ENCODE peak calls at places on chromosomes 5 and 9, in four cellular contexts. One of them, this sample, is unnamed. For H3K79me1, the result is how much of the 10 kb centered on the place peaks cover.

GRCh38 chr5:140631831-140632365 is 1.1 kb downstream of the CD14 start:
- DNase-seq in neuronal stem cell: no peak
- DNase-seq in H1: no peak
- DNase-seq in IMR-90: no peak
- DNase-seq in this sample: no peak

GRCh38 chr9:114405294-114406034 is 17.7 kb upstream of the AKNA start:
- DNase-seq in neuronal stem cell: peak
- DNase-seq in H1: peak
- DNase-seq in IMR-90: peak
- DNase-seq in this sample: peak

GRCh38 chr5:180825768-180826525 is 23.3 kb upstream of the MGAT1 start:
- DNase-seq in neuronal stem cell: no peak
- DNase-seq in H1: no peak
- DNase-seq in IMR-90: peak
- DNase-seq in this sample: peak

GRCh38 chr9:76114144-76114543 is 223.7 kb downstream of the PCSK5 start:
- DNase-seq in neuronal stem cell: no peak
- DNase-seq in H1: no peak
- DNase-seq in IMR-90: peak
- DNase-seq in this sample: no peak

GRCh38 chr5:87246046-87246445 is 21.6 kb upstream of the RASA1 start:
- DNase-seq in neuronal stem cell: no peak
- DNase-seq in H1: no peak
- DNase-seq in IMR-90: peak
- DNase-seq in this sample: no peak

GRCh38 chr9:26882154-26882553 is 10.4 kb downstream of the CAAP1 start:
- DNase-seq in neuronal stem cell: no peak
- DNase-seq in H1: no peak
- DNase-seq in IMR-90: no peak
- DNase-seq in this sample: no peak

GRCh38 chr5:130773813-130774212 is 391.2 kb downstream of the HINT1 start:
- DNase-seq in neuronal stem cell: no peak
- DNase-seq in H1: no peak
- DNase-seq in IMR-90: no peak
- DNase-seq in this sample: no peak

GRCh38 chr9:137294684-137295312 is 7.3 kb downstream of the NRARP start:
- DNase-seq in neuronal stem cell: no peak
- DNase-seq in H1: no peak
- DNase-seq in IMR-90: peak
- DNase-seq in this sample: peak

GRCh38 chr5:176628406-176629228 is 1.7 kb downstream of the SNCB start:
- DNase-seq in neuronal stem cell: no peak
- DNase-seq in H1: no peak
- DNase-seq in IMR-90: no peak
- DNase-seq in this sample: no peak

GRCh38 chr5:12910611-12911010 is 1006.4 kb upstream of the CTNND2 start:
- DNase-seq in neuronal stem cell: no peak
- DNase-seq in H1: no peak
- DNase-seq in IMR-90: no peak
- DNase-seq in this sample: peak

GRCh38 chr9:130118841-130119520 is 53.2 kb upstream of the NCS1 start:
- DNase-seq in neuronal stem cell: no peak
- DNase-seq in H1: no peak
- DNase-seq in IMR-90: peak
- DNase-seq in this sample: peak

GRCh38 chr5:96330532-96331140 is 102.4 kb downstream of the PCSK1 start:
- DNase-seq in neuronal stem cell: no peak
- DNase-seq in H1: no peak
- DNase-seq in IMR-90: no peak
- DNase-seq in this sample: no peak

GRCh38 chr9:122331523-122331927 is 39.3 kb upstream of the PTGS1 start:
- DNase-seq in neuronal stem cell: no peak
- DNase-seq in H1: no peak
- DNase-seq in IMR-90: no peak
- DNase-seq in this sample: no peak

GRCh38 chr9:109923826-109924225 is 143.8 kb downstream of the PALM2AKAP2 start:
- DNase-seq in neuronal stem cell: no peak
- DNase-seq in H1: no peak
- DNase-seq in IMR-90: no peak
- DNase-seq in this sample: no peak

GRCh38 chr5:77637170-77638074 is 1.1 kb downstream of the OTP start:
- DNase-seq in neuronal stem cell: no peak
- DNase-seq in H1: peak
- DNase-seq in IMR-90: no peak
- DNase-seq in this sample: no peak

GRCh38 chr5:10376530-10376929 is 23.0 kb downstream of the MARCHF6 start:
- DNase-seq in neuronal stem cell: no peak
- DNase-seq in H1: no peak
- DNase-seq in IMR-90: no peak
- DNase-seq in this sample: no peak
- H3K27ac ChIP-seq in neuronal stem cell: no peak
- H3K27ac ChIP-seq in H1: no peak
- H3K27ac ChIP-seq in IMR-90: no peak
- H3K27ac ChIP-seq in this sample: no peak

GRCh38 chr9:133370680-133371079 is 5.2 kb downstream of the SURF4 start:
- DNase-seq in neuronal stem cell: no peak
- DNase-seq in H1: no peak
- DNase-seq in IMR-90: no peak
- DNase-seq in this sample: no peak

GRCh38 chr9:133369923-133370322 is 5.9 kb downstream of the SURF4 start:
- DNase-seq in neuronal stem cell: no peak
- DNase-seq in H1: no peak
- DNase-seq in IMR-90: no peak
- DNase-seq in this sample: no peak

GRCh38 chr9:133371261-133371711 is 4.6 kb downstream of the SURF4 start:
- DNase-seq in neuronal stem cell: no peak
- DNase-seq in H1: no peak
- DNase-seq in IMR-90: no peak
- DNase-seq in this sample: no peak

GRCh38 chr9:133374612-133375115 is 1.2 kb downstream of the SURF4 start:
- DNase-seq in neuronal stem cell: no peak
- DNase-seq in H1: no peak
- DNase-seq in IMR-90: peak
- DNase-seq in this sample: peak

GRCh38 chr9:133372144-133372543 is 3.7 kb downstream of the SURF4 start:
- DNase-seq in neuronal stem cell: no peak
- DNase-seq in H1: no peak
- DNase-seq in IMR-90: no peak
- DNase-seq in this sample: no peak
- H3K79me1 ChIP-seq in neuronal stem cell: under half
- H3K79me1 ChIP-seq in H1: under half
- H3K79me1 ChIP-seq in IMR-90: under half
- H3K79me1 ChIP-seq in this sample: under half

GRCh38 chr5:89059274-89059673 is 176.3 kb upstream of the MEF2C start:
- DNase-seq in neuronal stem cell: no peak
- DNase-seq in H1: no peak
- DNase-seq in IMR-90: no peak
- DNase-seq in this sample: no peak
- H2BK15ac ChIP-seq in neuronal stem cell: no peak
- H2BK15ac ChIP-seq in H1: no peak
- H2BK15ac ChIP-seq in IMR-90: no peak
- H2BK15ac ChIP-seq in this sample: no peak

GRCh38 chr9:133580971-133581370 is 28.2 kb downstream of the FAM163B start:
- DNase-seq in neuronal stem cell: no peak
- DNase-seq in H1: no peak
- DNase-seq in IMR-90: no peak
- DNase-seq in this sample: peak

GRCh38 chr9:133580416-133580738 is 28.8 kb downstream of the FAM163B start:
- DNase-seq in neuronal stem cell: no peak
- DNase-seq in H1: no peak
- DNase-seq in IMR-90: no peak
- DNase-seq in this sample: no peak

GRCh38 chr9:133579231-133579560 is 30.0 kb downstream of the FAM163B start:
- DNase-seq in neuronal stem cell: no peak
- DNase-seq in H1: no peak
- DNase-seq in IMR-90: no peak
- DNase-seq in this sample: no peak

GRCh38 chr9:133578524-133579230 is 30.5 kb downstream of the FAM163B start:
- DNase-seq in neuronal stem cell: no peak
- DNase-seq in H1: no peak
- DNase-seq in IMR-90: no peak
- DNase-seq in this sample: no peak

DNA sequence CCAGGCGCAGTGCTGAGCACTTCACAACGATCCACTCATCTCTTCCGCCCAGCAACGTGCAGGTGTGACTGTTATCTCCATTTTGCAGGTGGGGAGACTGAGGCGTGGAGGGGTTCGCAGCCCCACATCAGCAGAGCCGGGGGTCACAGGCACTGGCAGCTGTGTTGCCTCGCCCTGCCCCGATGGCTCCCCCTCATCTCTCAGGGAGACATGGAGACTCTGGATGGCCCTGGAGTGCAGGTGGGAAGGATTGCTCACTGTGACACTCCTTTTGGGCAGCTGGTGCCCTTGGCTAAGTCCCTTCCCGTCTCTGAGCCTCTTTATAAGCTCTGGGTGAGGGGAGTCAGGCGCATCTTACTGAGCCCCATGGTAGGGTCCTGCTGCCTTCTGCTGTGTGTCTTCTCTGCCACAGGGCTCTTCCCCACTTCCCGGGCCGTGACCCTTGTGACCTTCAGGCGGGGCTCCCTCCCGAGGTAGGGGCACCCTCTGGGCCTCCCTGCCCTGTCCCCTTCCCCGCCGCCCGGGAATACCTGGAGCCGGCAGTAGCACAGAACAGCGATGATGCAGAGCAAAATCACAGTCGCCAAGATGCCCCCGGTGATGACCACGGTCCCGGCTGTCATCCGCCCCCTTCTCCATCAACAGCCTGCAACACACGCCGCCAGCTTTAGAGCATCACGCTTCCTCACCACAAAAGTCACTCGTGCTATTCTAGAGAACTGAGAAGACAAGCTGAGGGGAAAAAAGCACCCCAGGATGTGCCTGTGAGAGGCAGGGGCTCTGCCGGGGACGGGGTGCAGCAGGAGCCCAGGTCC is 29.4 kb downstream of the FAM163B start:
- DNase-seq in neuronal stem cell: no peak
- DNase-seq in H1: no peak
- DNase-seq in IMR-90: no peak
- DNase-seq in this sample: no peak
- H3K27ac ChIP-seq in neuronal stem cell: no peak
- H3K27ac ChIP-seq in H1: no peak
- H3K27ac ChIP-seq in IMR-90: no peak
- H3K27ac ChIP-seq in this sample: no peak